ENCODE peak calls at places on chromosomes 1 and 21, in five cellular contexts. A is fibroblast of mammary gland, I is tibial artery, L is PC-9, H is esophagus squamous epithelium. O is an unnamed sample.

GRCh38 chr1:2555634-2556276 is 416 bp upstream of the TNFRSF14 start:
- DNase-seq in A (peak), I (peak), L (no peak), H (peak), O (peak)

GRCh38 chr1:86061660-86062059 is 94.9 kb downstream of the COL24A1 start:
- DNase-seq in A (peak), I (no peak), L (no peak), H (no peak), O (no peak)

GRCh38 chr1:16612332-16613172 is 812 bp downstream of the NBPF1 start:
- DNase-seq in A (peak), I (peak), L (peak), H (no peak), O (peak)

GRCh38 chr1:15684468-15685283 is 556 bp downstream of the PLEKHM2 start:
- DNase-seq in A (peak), I (peak), L (no peak), H (no peak), O (peak)

GRCh38 chr1:181033128-181033798 is 520 bp upstream of the MR1 start:
- DNase-seq in A (peak), I (peak), L (peak), H (no peak), O (no peak)

GRCh38 chr1:71561729-71562128 is 480.9 kb upstream of the ZRANB2 start:
- DNase-seq in A (peak), I (no peak), L (no peak), H (no peak), O (no peak)

GRCh38 chr1:36400825-36401601 is 3.3 kb upstream of the LSM10 start:
- DNase-seq in A (peak), I (peak), L (no peak), H (peak), O (peak)

GRCh38 chr1:225825606-225826005 is 15.7 kb downstream of the EPHX1 start:
- DNase-seq in A (no peak), I (no peak), L (no peak), H (no peak), O (no peak)

GRCh38 chr1:30416221-30416820 is 307.1 kb downstream of the MATN1 start:
- DNase-seq in A (no peak), I (no peak), L (no peak), H (no peak), O (peak)

GRCh38 chr1:16053781-16054502 is 10.4 kb downstream of the CLCNKB start:
- DNase-seq in A (no peak), I (no peak), L (no peak), H (no peak), O (no peak)

GRCh38 chr1:44926311-44926781 is 60.0 kb downstream of the EIF2B3 start:
- DNase-seq in A (peak), I (no peak), L (no peak), H (no peak), O (no peak)

GRCh38 chr1:201383647-201384405 is 6.3 kb upstream of the TNNT2 start:
- DNase-seq in A (peak), I (no peak), L (peak), H (no peak), O (no peak)

GRCh38 chr1:59149435-59149834 is 147.5 kb upstream of the FGGY start:
- DNase-seq in A (no peak), I (no peak), L (no peak), H (no peak), O (no peak)

GRCh38 chr1:244603498-244603897 is 49.4 kb upstream of the DESI2 start:
- DNase-seq in A (peak), I (no peak), L (no peak), H (no peak), O (peak)

GRCh38 chr1:179876289-179876715 is 1.3 kb downstream of the TOR1AIP2 start:
- DNase-seq in A (peak), I (no peak), L (peak), H (no peak), O (no peak)

GRCh38 chr1:78483903-78484302 is 6.9 kb upstream of the PTGFR start:
- DNase-seq in A (peak), I (no peak), L (no peak), H (no peak), O (no peak)

GRCh38 chr1:232512712-232513111 is 117.2 kb downstream of the SIPA1L2 start:
- DNase-seq in A (no peak), I (no peak), L (no peak), H (no peak), O (no peak)

GRCh38 chr21:25688284-25689035 is 46.2 kb downstream of the ATP5PF start:
- DNase-seq in A (no peak), I (no peak), L (no peak), H (no peak), O (no peak)

GRCh38 chr1:110094931-110095654 is 17.1 kb upstream of the UBL4B start:
- DNase-seq in A (no peak), I (no peak), L (no peak), H (no peak), O (no peak)

GRCh38 chr1:167533851-167534300 is 15.5 kb upstream of the CD247 start:
- DNase-seq in A (peak), I (peak), L (peak), H (peak), O (peak)

GRCh38 chr1:154199563-154199879 is 6.6 kb downstream of the CFAP141 start:
- DNase-seq in A (no peak), I (no peak), L (no peak), H (no peak), O (no peak)

GRCh38 chr1:99952522-99952921 is 17.3 kb upstream of the SLC35A3 start:
- DNase-seq in A (no peak), I (no peak), L (no peak), H (no peak), O (no peak)

GRCh38 chr1:220498188-220498587 is 29.7 kb upstream of the MARK1 start:
- DNase-seq in A (peak), I (no peak), L (no peak), H (no peak), O (no peak)

GRCh38 chr1:152185544-152186391 is 26.7 kb upstream of the RPTN start:
- DNase-seq in A (peak), I (no peak), L (peak), H (no peak), O (peak)

GRCh38 chr1:7331926-7332535 is 439.1 kb upstream of the VAMP3 start:
- DNase-seq in A (no peak), I (no peak), L (no peak), H (no peak), O (no peak)

GRCh38 chr1:204206121-204206520 is 7.7 kb downstream of the GOLT1A start:
- DNase-seq in A (peak), I (no peak), L (no peak), H (no peak), O (no peak)
- TF ChIP-seq CTCF in A (peak), I (no peak), L (no peak), H (no peak), O (no peak)

GRCh38 chr1:18915341-18915740 is 13.0 kb upstream of the ALDH4A1 start:
- DNase-seq in A (no peak), I (no peak), L (no peak), H (no peak), O (no peak)

GRCh38 chr1:18912550-18912949 is 10.2 kb upstream of the ALDH4A1 start:
- DNase-seq in A (no peak), I (no peak), L (no peak), H (no peak), O (no peak)

GRCh38 chr1:18917071-18917799 is 14.9 kb upstream of the ALDH4A1 start:
- DNase-seq in A (no peak), I (no peak), L (no peak), H (no peak), O (no peak)

GRCh38 chr1:18908911-18909771 is 6.8 kb upstream of the ALDH4A1 start:
- DNase-seq in A (no peak), I (no peak), L (no peak), H (no peak), O (no peak)

DNA sequence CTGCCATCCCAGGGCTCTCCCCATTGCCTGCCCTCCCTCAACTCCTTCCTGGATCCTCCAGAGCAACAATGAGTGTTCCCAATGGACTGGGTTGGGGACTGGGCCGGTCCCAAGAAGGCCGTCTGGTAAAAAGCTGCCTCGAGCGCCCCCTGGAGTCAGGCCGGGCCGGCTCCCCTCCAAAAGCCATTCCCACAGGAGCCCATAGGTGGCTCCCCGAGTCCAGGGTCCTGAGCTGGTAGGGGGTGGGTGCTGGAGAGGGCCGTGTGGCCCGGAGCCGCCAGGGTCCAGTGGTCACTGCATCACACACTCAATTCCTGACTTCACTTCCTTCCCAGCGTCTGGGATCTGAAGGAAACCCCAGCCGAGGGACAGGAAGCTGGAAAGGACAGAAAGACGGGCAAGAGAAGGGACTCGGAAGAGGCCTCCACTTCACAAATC is 10.7 kb upstream of the ALDH4A1 start:
- DNase-seq in A (peak), I (peak), L (peak), H (no peak), O (peak)
- TF ChIP-seq CTCF in A (peak), I (peak), L (peak), H (peak), O (peak)

GRCh38 chr1:12052008-12052573 is 11.0 kb upstream of the TNFRSF8 start:
- DNase-seq in A (peak), I (peak), L (peak), H (no peak), O (peak)

GRCh38 chr1:12047120-12047876 is 15.8 kb upstream of the TNFRSF8 start:
- DNase-seq in A (peak), I (no peak), L (no peak), H (no peak), O (peak)

GRCh38 chr1:12051361-12051760 is 11.7 kb upstream of the TNFRSF8 start:
- DNase-seq in A (no peak), I (no peak), L (no peak), H (no peak), O (no peak)

GRCh38 chr1:12048376-12048775 is 14.7 kb upstream of the TNFRSF8 start:
- DNase-seq in A (no peak), I (no peak), L (no peak), H (no peak), O (no peak)

GRCh38 chr1:12049625-12050024 is 13.5 kb upstream of the TNFRSF8 start:
- DNase-seq in A (no peak), I (no peak), L (no peak), H (no peak), O (no peak)
- TF ChIP-seq CTCF in A (no peak), I (no peak), L (no peak), H (no peak), O (no peak)

GRCh38 chr1:238558156-238558555 is 667.4 kb upstream of the ZP4 start:
- DNase-seq in A (peak), I (no peak), L (no peak), H (no peak), O (no peak)

GRCh38 chr1:238558746-238559145 is 668.0 kb upstream of the ZP4 start:
- DNase-seq in A (no peak), I (no peak), L (no peak), H (no peak), O (no peak)

GRCh38 chr1:238562376-238562775 is 671.7 kb upstream of the ZP4 start:
- DNase-seq in A (peak), I (no peak), L (no peak), H (no peak), O (no peak)
- TF ChIP-seq CTCF in A (no peak), I (no peak), L (no peak), H (no peak), O (no peak)

GRCh38 chr1:145978860-145979745 is 14.6 kb downstream of the POLR3GL start:
- DNase-seq in A (peak), I (peak), L (peak), H (peak), O (peak)
- TF ChIP-seq CTCF in A (peak), I (no peak), L (no peak), H (no peak), O (no peak)

GRCh38 chr1:172401907-172402306 is 18.6 kb upstream of the C1orf105 start:
- DNase-seq in A (no peak), I (no peak), L (no peak), H (no peak), O (no peak)
- TF ChIP-seq CTCF in A (peak), I (no peak), L (no peak), H (no peak), O (no peak)

GRCh38 chr1:228689255-228689654 is 46.0 kb upstream of the RHOU start:
- DNase-seq in A (no peak), I (no peak), L (no peak), H (no peak), O (no peak)

GRCh38 chr1:228697209-228698016 is 37.9 kb upstream of the RHOU start:
- DNase-seq in A (peak), I (peak), L (no peak), H (no peak), O (no peak)

GRCh38 chr1:228695015-228695955 is 40.0 kb upstream of the RHOU start:
- DNase-seq in A (peak), I (no peak), L (no peak), H (no peak), O (no peak)

GRCh38 chr1:228687562-228687961 is 47.7 kb upstream of the RHOU start:
- DNase-seq in A (no peak), I (no peak), L (no peak), H (no peak), O (no peak)

GRCh38 chr1:228691926-228692325 is 43.4 kb upstream of the RHOU start:
- DNase-seq in A (peak), I (no peak), L (peak), H (no peak), O (peak)
- TF ChIP-seq CTCF in A (peak), I (peak), L (peak), H (no peak), O (no peak)

GRCh38 chr1:169550294-169550693 is 36.0 kb downstream of the F5 start:
- DNase-seq in A (peak), I (no peak), L (no peak), H (no peak), O (peak)
- TF ChIP-seq CTCF in A (peak), I (peak), L (peak), H (no peak), O (peak)

GRCh38 chr1:63557365-63557987 is 34.2 kb downstream of the EFCAB7 start:
- DNase-seq in A (peak), I (no peak), L (peak), H (no peak), O (peak)
- TF ChIP-seq CTCF in A (peak), I (no peak), L (peak), H (no peak), O (peak)

GRCh38 chr1:21322681-21323016 is 32.4 kb upstream of the ECE1 start:
- DNase-seq in A (no peak), I (no peak), L (no peak), H (no peak), O (no peak)

GRCh38 chr1:21323091-21323490 is 32.8 kb upstream of the ECE1 start:
- DNase-seq in A (peak), I (no peak), L (no peak), H (no peak), O (no peak)

GRCh38 chr1:21319447-21320407 is 29.5 kb upstream of the ECE1 start:
- DNase-seq in A (peak), I (peak), L (no peak), H (no peak), O (no peak)

GRCh38 chr1:21320410-21321107 is 30.3 kb upstream of the ECE1 start:
- DNase-seq in A (no peak), I (peak), L (no peak), H (no peak), O (no peak)

GRCh38 chr1:21321963-21322680 is 31.9 kb upstream of the ECE1 start:
- DNase-seq in A (no peak), I (no peak), L (no peak), H (no peak), O (no peak)
- TF ChIP-seq CTCF in A (peak), I (no peak), L (no peak), H (no peak), O (no peak)